ENCODE peak calls at places on chromosomes 4 and X, in four cellular contexts. One of them, this sample, is unnamed.

GRCh38 chr4:170306208-170306607 is 216.5 kb upstream of the AADAT start:
- DNase-seq in GM12865: no peak
- DNase-seq in uterus: no peak
- DNase-seq in pancreas: no peak
- DNase-seq in this sample: no peak

GRCh38 chr4:128871948-128872347 is 62.4 kb downstream of the JADE1 start:
- DNase-seq in GM12865: no peak
- DNase-seq in pancreas: no peak
- DNase-seq in uterus: no peak
- DNase-seq in this sample: no peak

GRCh38 chr4:181701911-181702310 is 541.3 kb upstream of the TENM3 start:
- DNase-seq in pancreas: no peak
- DNase-seq in GM12865: no peak
- DNase-seq in uterus: no peak
- DNase-seq in this sample: no peak

GRCh38 chrX:129577473-129577872 is 37.4 kb downstream of the OCRL start:
- DNase-seq in pancreas: no peak
- DNase-seq in uterus: peak
- DNase-seq in GM12865: no peak
- DNase-seq in this sample: no peak

GRCh38 chr4:29756966-29757365 is 963.2 kb upstream of the PCDH7 start:
- DNase-seq in GM12865: no peak
- DNase-seq in pancreas: no peak
- DNase-seq in uterus: no peak
- DNase-seq in this sample: no peak

GRCh38 chr4:2259541-2260267 is 2.2 kb downstream of the MXD4 start:
- DNase-seq in uterus: peak
- DNase-seq in GM12865: no peak
- DNase-seq in pancreas: peak
- DNase-seq in this sample: peak

GRCh38 chr4:56149601-56150000 is 200.9 kb downstream of the CEP135 start:
- DNase-seq in GM12865: no peak
- DNase-seq in uterus: no peak
- DNase-seq in pancreas: no peak
- DNase-seq in this sample: no peak

GRCh38 chrX:147573266-147573665 is 338.5 kb upstream of the FMR1 start:
- DNase-seq in uterus: no peak
- DNase-seq in GM12865: no peak
- DNase-seq in pancreas: no peak
- DNase-seq in this sample: no peak

GRCh38 chrX:112630187-112630586 is 49.6 kb downstream of the LHFPL1 start:
- DNase-seq in uterus: no peak
- DNase-seq in pancreas: no peak
- DNase-seq in GM12865: no peak
- DNase-seq in this sample: no peak

GRCh38 chr4:31045724-31046318 is 325.7 kb downstream of the PCDH7 start:
- DNase-seq in uterus: no peak
- DNase-seq in pancreas: no peak
- DNase-seq in GM12865: peak
- DNase-seq in this sample: no peak

GRCh38 chrX:40153335-40154221 is 55.8 kb upstream of the BCOR start:
- DNase-seq in pancreas: peak
- DNase-seq in GM12865: peak
- DNase-seq in uterus: no peak
- DNase-seq in this sample: peak

GRCh38 chr4:1777822-1778641 is 15.1 kb upstream of the FGFR3 start:
- DNase-seq in uterus: no peak
- DNase-seq in pancreas: peak
- DNase-seq in GM12865: no peak
- DNase-seq in this sample: no peak

GRCh38 chr4:163161536-163162205 is 5.0 kb downstream of the NAF1 start:
- DNase-seq in uterus: no peak
- DNase-seq in pancreas: no peak
- DNase-seq in GM12865: no peak
- DNase-seq in this sample: no peak

GRCh38 chr4:67746797-67747495 is 7.2 kb downstream of the GNRHR start:
- DNase-seq in GM12865: peak
- DNase-seq in pancreas: no peak
- DNase-seq in uterus: no peak
- DNase-seq in this sample: no peak

GRCh38 chr4:37890501-37891220 is at the start of gene TBC1D1:
- DNase-seq in uterus: peak
- DNase-seq in pancreas: peak
- DNase-seq in GM12865: peak
- DNase-seq in this sample: peak

GRCh38 chr4:41360911-41361830 is 104.4 kb downstream of the UCHL1 start:
- DNase-seq in GM12865: no peak
- DNase-seq in pancreas: peak
- DNase-seq in uterus: no peak
- DNase-seq in this sample: peak

GRCh38 chr4:168734703-168735688 is 238.1 kb downstream of the PALLD start:
- DNase-seq in pancreas: no peak
- DNase-seq in uterus: no peak
- DNase-seq in GM12865: no peak
- DNase-seq in this sample: no peak

GRCh38 chr4:155796031-155796430 is 37.2 kb downstream of the GUCY1B1 start:
- DNase-seq in uterus: no peak
- DNase-seq in pancreas: no peak
- DNase-seq in GM12865: peak
- DNase-seq in this sample: no peak

GRCh38 chr4:151953286-151953685 is 192.5 kb upstream of the GATB start:
- DNase-seq in GM12865: no peak
- DNase-seq in uterus: no peak
- DNase-seq in pancreas: no peak
- DNase-seq in this sample: no peak

GRCh38 chr4:186762361-186762760 is 38.7 kb upstream of the FAT1 start:
- DNase-seq in GM12865: no peak
- DNase-seq in pancreas: no peak
- DNase-seq in uterus: no peak
- DNase-seq in this sample: no peak

GRCh38 chrX:31279359-31279758 is 207.5 kb upstream of the FTHL17 start:
- DNase-seq in uterus: no peak
- DNase-seq in pancreas: no peak
- DNase-seq in GM12865: peak
- DNase-seq in this sample: no peak

GRCh38 chr4:990746-991367 is 2.3 kb downstream of the SLC26A1 start:
- DNase-seq in uterus: no peak
- DNase-seq in pancreas: no peak
- DNase-seq in GM12865: no peak
- DNase-seq in this sample: peak

GRCh38 chr4:22356996-22357596 is 158.8 kb downstream of the ADGRA3 start:
- DNase-seq in pancreas: no peak
- DNase-seq in uterus: no peak
- DNase-seq in GM12865: peak
- DNase-seq in this sample: no peak

GRCh38 chrX:40158036-40158706 is 60.4 kb upstream of the BCOR start:
- DNase-seq in uterus: peak
- DNase-seq in GM12865: no peak
- DNase-seq in pancreas: no peak
- DNase-seq in this sample: peak

GRCh38 chr4:31235961-31236360 is 515.8 kb downstream of the PCDH7 start:
- DNase-seq in pancreas: no peak
- DNase-seq in GM12865: no peak
- DNase-seq in uterus: no peak
- DNase-seq in this sample: no peak

GRCh38 chr4:139735381-139736256 is 70.0 kb downstream of the MGST2 start:
- DNase-seq in GM12865: no peak
- DNase-seq in pancreas: no peak
- DNase-seq in uterus: peak
- DNase-seq in this sample: no peak

GRCh38 chr4:150078996-150079581 is 844 bp downstream of the DCLK2 start:
- DNase-seq in uterus: peak
- DNase-seq in GM12865: peak
- DNase-seq in pancreas: peak
- DNase-seq in this sample: peak

GRCh38 chr4:82753725-82754410 is 44.7 kb downstream of the SCD5 start:
- DNase-seq in GM12865: no peak
- DNase-seq in pancreas: no peak
- DNase-seq in uterus: no peak
- DNase-seq in this sample: no peak

GRCh38 chr4:129246850-129247542 is 151.0 kb downstream of the C4orf33 start:
- DNase-seq in uterus: no peak
- DNase-seq in pancreas: no peak
- DNase-seq in GM12865: no peak
- DNase-seq in this sample: peak

GRCh38 chrX:138775501-138775900 is 64.0 kb upstream of the FGF13 start:
- DNase-seq in pancreas: no peak
- DNase-seq in uterus: no peak
- DNase-seq in GM12865: peak
- DNase-seq in this sample: no peak

GRCh38 chr4:88242144-88242543 is 42.2 kb downstream of the PPM1K start:
- DNase-seq in uterus: peak
- DNase-seq in pancreas: no peak
- DNase-seq in GM12865: no peak
- DNase-seq in this sample: no peak

GRCh38 chr4:138090145-138090917 is 151.8 kb downstream of the SLC7A11 start:
- DNase-seq in uterus: peak
- DNase-seq in GM12865: peak
- DNase-seq in pancreas: peak
- DNase-seq in this sample: no peak

GRCh38 chr4:72779256-72779655 is 210.2 kb upstream of the ADAMTS3 start:
- DNase-seq in GM12865: no peak
- DNase-seq in pancreas: no peak
- DNase-seq in uterus: no peak
- DNase-seq in this sample: no peak

GRCh38 chr4:139552506-139552905 is 3.5 kb downstream of the SETD7 start:
- DNase-seq in uterus: no peak
- DNase-seq in GM12865: no peak
- DNase-seq in pancreas: no peak
- DNase-seq in this sample: no peak

GRCh38 chr4:30716671-30717207 is 3.4 kb upstream of the PCDH7 start:
- DNase-seq in uterus: no peak
- DNase-seq in pancreas: no peak
- DNase-seq in GM12865: peak
- DNase-seq in this sample: no peak

GRCh38 chrX:65647801-65648200 is 19.7 kb upstream of the MSN start:
- DNase-seq in uterus: no peak
- DNase-seq in GM12865: no peak
- DNase-seq in pancreas: no peak
- DNase-seq in this sample: no peak

DNA sequence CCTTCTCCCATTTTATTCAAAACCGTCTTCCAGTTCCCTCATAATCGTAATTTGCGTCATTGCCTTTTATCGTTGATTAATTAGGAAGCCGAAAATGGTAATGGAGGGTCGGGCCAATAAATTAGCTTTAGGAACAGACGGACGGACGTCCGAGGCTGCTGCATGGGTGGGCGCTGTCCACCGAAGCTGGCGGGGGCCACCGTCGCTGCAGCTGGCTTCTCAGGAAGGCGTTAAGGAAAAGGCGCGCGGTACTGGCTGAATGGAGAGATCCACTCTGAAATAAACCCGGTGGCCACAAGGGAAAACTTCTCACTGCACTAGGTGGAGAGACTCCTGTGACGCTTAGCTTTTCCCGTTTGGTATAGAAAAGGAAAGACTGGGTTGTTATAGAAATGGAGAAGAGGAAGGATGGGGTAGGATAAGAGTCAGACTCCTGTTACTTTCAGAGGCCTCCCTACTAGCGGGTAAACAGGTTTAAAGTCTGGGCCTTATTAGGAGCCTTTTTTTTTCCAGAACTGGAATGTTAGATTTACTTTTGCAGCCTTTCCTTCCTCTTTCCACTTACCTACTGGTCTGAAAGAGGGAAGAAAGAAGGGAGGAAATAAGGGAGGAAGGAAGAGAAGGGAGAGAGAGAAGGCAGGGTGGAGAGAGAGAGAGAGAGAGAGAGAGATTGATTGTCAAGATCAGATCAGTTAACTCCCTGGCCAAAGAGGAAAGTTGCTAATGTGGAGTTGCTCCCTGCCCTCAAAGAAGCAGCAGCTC is 11.3 kb upstream of the PRDM8 start:
- DNase-seq in GM12865: no peak
- DNase-seq in pancreas: no peak
- DNase-seq in uterus: no peak
- DNase-seq in this sample: no peak
- H3K4me3 ChIP-seq in GM12865: no peak
- H3K4me3 ChIP-seq in pancreas: no peak
- H3K4me3 ChIP-seq in uterus: peak
- H3K4me3 ChIP-seq in this sample: no peak

GRCh38 chr4:145619639-145619996 is 433 bp downstream of the MMAA start:
- DNase-seq in GM12865: peak
- DNase-seq in pancreas: peak
- DNase-seq in uterus: peak
- DNase-seq in this sample: peak
- TF ChIP-seq CTCF in GM12865: no peak
- TF ChIP-seq CTCF in pancreas: no peak
- TF ChIP-seq CTCF in uterus: no peak
- TF ChIP-seq CTCF in this sample: no peak

GRCh38 chrX:12973561-12974216 is 1.2 kb upstream of the TMSB4X start:
- DNase-seq in GM12865: peak
- DNase-seq in uterus: peak
- DNase-seq in pancreas: no peak
- DNase-seq in this sample: peak

GRCh38 chrX:12974797-12975669 is at the start of gene TMSB4X:
- DNase-seq in GM12865: peak
- DNase-seq in pancreas: peak
- DNase-seq in uterus: peak
- DNase-seq in this sample: peak

GRCh38 chrX:12974217-12974796 is 603 bp upstream of the TMSB4X start:
- DNase-seq in GM12865: peak
- DNase-seq in pancreas: no peak
- DNase-seq in uterus: peak
- DNase-seq in this sample: peak

GRCh38 chrX:12975999-12976558 is 1.2 kb downstream of the TMSB4X start:
- DNase-seq in pancreas: no peak
- DNase-seq in uterus: peak
- DNase-seq in GM12865: peak
- DNase-seq in this sample: peak

GRCh38 chrX:12975670-12975965 is 708 bp downstream of the TMSB4X start:
- DNase-seq in pancreas: no peak
- DNase-seq in GM12865: no peak
- DNase-seq in uterus: no peak
- DNase-seq in this sample: no peak
- H3K4me3 ChIP-seq in pancreas: peak
- H3K4me3 ChIP-seq in GM12865: peak
- H3K4me3 ChIP-seq in uterus: peak
- H3K4me3 ChIP-seq in this sample: peak

DNA sequence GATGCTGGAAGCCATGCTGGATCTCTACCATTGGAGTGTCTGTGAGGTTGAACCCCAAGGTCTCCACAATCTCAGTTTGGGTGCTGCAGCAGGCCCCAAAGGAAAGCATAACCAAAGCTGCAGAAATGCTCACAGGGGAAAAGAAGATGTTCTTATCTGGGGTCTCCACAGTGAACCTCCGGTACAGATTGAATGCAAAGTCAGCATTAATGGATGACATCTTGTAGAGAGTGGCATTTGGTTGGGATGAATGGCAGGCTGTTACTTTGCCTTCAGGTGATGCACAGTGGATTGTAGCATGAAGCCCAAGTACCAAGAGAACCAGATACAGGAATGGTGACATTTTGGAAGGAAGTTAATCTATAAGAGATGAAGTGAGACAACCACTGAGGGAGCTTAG is 1.8 kb downstream of the SERPINA7 start:
- DNase-seq in uterus: no peak
- DNase-seq in GM12865: no peak
- DNase-seq in pancreas: no peak
- DNase-seq in this sample: no peak
- TF ChIP-seq CTCF in uterus: no peak
- TF ChIP-seq CTCF in GM12865: no peak
- TF ChIP-seq CTCF in pancreas: no peak
- TF ChIP-seq CTCF in this sample: no peak

GRCh38 chrX:136199365-136199764 is 51.8 kb downstream of the MAP7D3 start:
- DNase-seq in pancreas: no peak
- DNase-seq in GM12865: no peak
- DNase-seq in uterus: no peak
- DNase-seq in this sample: no peak
- H3K4me3 ChIP-seq in pancreas: no peak
- H3K4me3 ChIP-seq in GM12865: no peak
- H3K4me3 ChIP-seq in uterus: no peak
- H3K4me3 ChIP-seq in this sample: no peak